ENCODE peak calls at places on chromosomes 7 and 10, in eight cellular contexts. D is progenitor cell of endocrine pancreas, S is lung, M is IMR-90, I is thoracic aorta, V is left ventricle myocardium inferior, X is tibial nerve, N is neural progenitor cell. J is an unnamed sample.

GRCh38 chr10:5814110-5815107 is 1.2 kb upstream of the GDI2 start:
- DNase-seq in D (no peak), S (no peak), M (peak), I (no peak), V (no peak), X (no peak), N (peak), J (no peak)

GRCh38 chr10:110387983-110388681 is 83.4 kb upstream of the SMNDC1 start:
- DNase-seq in D (no peak), S (no peak), M (no peak), I (no peak), V (no peak), X (no peak), N (no peak), J (no peak)

GRCh38 chr7:23020742-23021401 is 6.9 kb upstream of the HYCC1 start:
- DNase-seq in D (no peak), S (no peak), M (peak), I (peak), V (peak), X (no peak), N (no peak), J (no peak)

GRCh38 chr10:126068357-126068756 is 172.0 kb downstream of the FANK1 start:
- DNase-seq in D (no peak), S (no peak), M (no peak), I (no peak), V (no peak), X (no peak), N (no peak), J (no peak)

GRCh38 chr7:50497068-50497642 is 47.0 kb upstream of the FIGNL1 start:
- DNase-seq in D (no peak), S (no peak), M (peak), I (no peak), V (no peak), X (no peak), N (no peak), J (no peak)

GRCh38 chr7:24227068-24227467 is 56.9 kb upstream of the NPY start:
- DNase-seq in D (no peak), S (no peak), M (no peak), I (no peak), V (no peak), X (no peak), N (no peak), J (no peak)

GRCh38 chr10:16384064-16384463 is 52.7 kb upstream of the PTER start:
- DNase-seq in D (no peak), S (no peak), M (no peak), I (no peak), V (no peak), X (no peak), N (no peak), J (no peak)

GRCh38 chr7:55526770-55527169 is 45.5 kb downstream of the VOPP1 start:
- DNase-seq in D (no peak), S (no peak), M (no peak), I (no peak), V (no peak), X (no peak), N (peak), J (no peak)

GRCh38 chr10:124989526-124989925 is 47.6 kb downstream of the ZRANB1 start:
- DNase-seq in D (peak), S (peak), M (no peak), I (no peak), V (no peak), X (no peak), N (no peak), J (no peak)

GRCh38 chr10:22022257-22023051 is 18.9 kb upstream of the DNAJC1 start:
- DNase-seq in D (no peak), S (peak), M (no peak), I (no peak), V (peak), X (no peak), N (no peak), J (no peak)

GRCh38 chr7:120793213-120793936 is 64.6 kb downstream of the TSPAN12 start:
- DNase-seq in D (no peak), S (no peak), M (no peak), I (no peak), V (no peak), X (no peak), N (no peak), J (no peak)

GRCh38 chr10:68471063-68471585 is 649 bp downstream of the DNA2 start:
- DNase-seq in D (no peak), S (no peak), M (no peak), I (no peak), V (no peak), X (no peak), N (peak), J (no peak)

GRCh38 chr10:128885573-128886555 is 581.2 kb upstream of the MGMT start:
- DNase-seq in D (no peak), S (peak), M (no peak), I (no peak), V (no peak), X (no peak), N (no peak), J (no peak)
- TF ChIP-seq CTCF in D (no peak), S (no peak), M (no peak), I (no peak), V (no peak), X (no peak), N (no peak), J (no peak)

GRCh38 chr7:116591202-116592040 is 66.6 kb downstream of the CAV1 start:
- DNase-seq in D (no peak), S (no peak), M (peak), I (no peak), V (no peak), X (no peak), N (no peak), J (no peak)
- TF ChIP-seq CTCF in D (peak), S (peak), M (peak), I (peak), V (peak), X (peak), N (peak), J (peak)

DNA sequence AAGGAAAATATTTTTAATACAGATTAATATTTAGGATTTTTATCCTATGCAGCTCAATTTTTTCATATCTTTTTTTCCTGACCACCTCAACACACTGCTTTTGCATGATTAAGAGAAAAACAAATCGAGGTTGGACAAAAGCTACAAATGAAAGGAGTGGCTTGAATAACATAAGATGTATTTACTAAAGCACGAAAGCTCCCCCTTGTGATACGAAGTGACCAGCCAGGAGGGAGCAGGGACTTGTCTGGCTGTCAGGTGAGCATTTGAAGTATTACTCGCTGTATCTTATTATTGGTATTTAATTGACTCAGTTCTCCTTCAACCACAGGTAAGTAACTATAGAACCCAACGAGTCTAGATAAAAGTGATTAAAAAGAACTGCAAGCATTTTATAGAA is 265.2 kb upstream of the PHF14 start:
- DNase-seq in D (no peak), S (no peak), M (no peak), I (no peak), V (no peak), X (no peak), N (peak), J (no peak)
- TF ChIP-seq CTCF in D (peak), S (no peak), M (no peak), I (no peak), V (no peak), X (no peak), N (peak), J (peak)

DNA sequence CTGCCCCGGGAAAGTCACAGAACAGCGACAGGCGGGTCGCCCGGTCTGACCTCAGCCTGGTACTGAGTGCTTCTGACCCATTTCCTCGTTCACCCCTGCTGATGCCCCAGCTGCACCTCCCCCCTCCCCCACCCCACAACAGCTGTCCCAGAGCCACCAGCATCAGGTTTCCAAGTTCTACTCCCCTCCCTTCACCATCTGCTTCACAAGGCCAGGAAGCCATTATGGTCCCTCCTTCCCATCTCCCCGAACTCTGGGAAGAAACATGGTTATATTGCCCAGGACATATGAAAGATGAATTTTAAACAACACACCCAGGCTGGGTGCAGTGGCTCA is 301.9 kb upstream of the GALNT17 start:
- DNase-seq in D (no peak), S (no peak), M (no peak), I (no peak), V (no peak), X (no peak), N (no peak), J (no peak)
- TF ChIP-seq CTCF in D (no peak), S (no peak), M (no peak), I (no peak), V (no peak), X (no peak), N (no peak), J (no peak)

GRCh38 chr10:111967547-111967946 is 216.0 kb downstream of the GPAM start:
- DNase-seq in D (no peak), S (no peak), M (no peak), I (no peak), V (no peak), X (no peak), N (no peak), J (no peak)
- TF ChIP-seq CTCF in D (no peak), S (no peak), M (no peak), I (no peak), V (no peak), X (no peak), N (no peak), J (no peak)

GRCh38 chr7:134515569-134516468 is 11.5 kb upstream of the AKR1B10 start:
- DNase-seq in D (no peak), S (no peak), M (peak), I (no peak), V (no peak), X (no peak), N (no peak), J (no peak)

GRCh38 chr7:134514663-134515062 is 12.7 kb upstream of the AKR1B10 start:
- DNase-seq in D (peak), S (no peak), M (peak), I (no peak), V (no peak), X (no peak), N (peak), J (no peak)

GRCh38 chr7:134520130-134520529 is 7.2 kb upstream of the AKR1B10 start:
- DNase-seq in D (no peak), S (no peak), M (peak), I (no peak), V (no peak), X (no peak), N (no peak), J (no peak)
- TF ChIP-seq CTCF in D (no peak), S (no peak), M (peak), I (no peak), V (no peak), X (no peak), N (no peak), J (no peak)

GRCh38 chr7:99918959-99919813 is at the start of gene TRIM4:
- DNase-seq in D (peak), S (peak), M (peak), I (peak), V (peak), X (peak), N (no peak), J (peak)
- TF ChIP-seq CTCF in D (peak), S (no peak), M (peak), I (peak), V (peak), X (peak), N (no peak), J (no peak)

GRCh38 chr7:123802249-123802648 is 42.7 kb upstream of the HYAL4 start:
- DNase-seq in D (no peak), S (no peak), M (no peak), I (no peak), V (no peak), X (no peak), N (no peak), J (no peak)

GRCh38 chr7:123798527-123799188 is 46.3 kb upstream of the HYAL4 start:
- DNase-seq in D (no peak), S (peak), M (no peak), I (no peak), V (no peak), X (no peak), N (no peak), J (no peak)

GRCh38 chr7:123796568-123796967 is 47.8 kb upstream of the WASL start:
- DNase-seq in D (no peak), S (no peak), M (no peak), I (no peak), V (no peak), X (no peak), N (no peak), J (no peak)

GRCh38 chr7:123795917-123796316 is 47.1 kb upstream of the WASL start:
- DNase-seq in D (no peak), S (no peak), M (no peak), I (no peak), V (no peak), X (no peak), N (no peak), J (no peak)

DNA sequence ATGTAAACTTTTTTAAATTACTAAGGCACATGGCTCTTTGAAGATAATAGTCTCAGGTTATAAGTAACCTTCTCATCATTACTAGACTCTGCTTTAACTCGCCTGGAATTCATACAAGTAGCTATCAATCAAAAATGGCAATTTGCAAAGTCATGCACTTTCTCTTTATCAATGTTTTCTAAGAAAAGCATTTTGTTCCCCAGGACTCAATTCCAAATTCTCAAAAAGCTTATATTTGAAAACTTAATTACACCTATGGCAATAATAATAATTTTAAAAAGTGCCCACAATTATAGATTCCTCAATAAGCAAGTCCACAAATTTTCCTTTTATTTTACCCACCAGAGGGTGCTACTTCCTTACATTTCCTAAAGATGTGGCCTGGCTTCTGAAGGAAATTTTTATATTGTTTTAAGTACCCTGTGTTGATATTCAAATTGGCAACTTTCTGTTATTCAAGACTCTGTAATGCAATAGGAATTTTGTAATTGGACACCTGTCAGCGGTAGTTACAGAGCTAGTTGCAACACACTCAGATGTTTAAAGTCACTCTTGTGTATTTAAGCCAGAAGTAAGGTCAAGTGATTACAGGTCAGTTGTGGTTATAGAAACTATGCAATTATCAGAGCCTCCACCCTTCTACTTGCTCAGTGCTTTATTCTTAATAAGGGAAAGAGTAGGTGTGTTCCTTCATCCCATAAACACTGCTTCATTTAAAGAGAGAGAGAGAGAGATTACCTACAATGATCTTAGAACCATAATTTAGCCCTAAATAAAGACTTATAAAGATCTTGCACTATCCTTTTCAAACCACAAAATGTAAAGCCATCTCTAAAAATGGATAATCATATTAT is 47.1 kb upstream of the HYAL4 start:
- DNase-seq in D (no peak), S (peak), M (peak), I (no peak), V (no peak), X (no peak), N (peak), J (no peak)
- TF ChIP-seq CTCF in D (peak), S (peak), M (peak), I (peak), V (peak), X (peak), N (peak), J (peak)

GRCh38 chr7:40676220-40676619 is 541.4 kb downstream of the SUGCT start:
- DNase-seq in D (no peak), S (no peak), M (no peak), I (no peak), V (no peak), X (no peak), N (no peak), J (no peak)

GRCh38 chr7:40675741-40676140 is 540.9 kb downstream of the SUGCT start:
- DNase-seq in D (no peak), S (no peak), M (no peak), I (no peak), V (no peak), X (no peak), N (no peak), J (no peak)

GRCh38 chr7:40682696-40683095 is 547.9 kb downstream of the SUGCT start:
- DNase-seq in D (no peak), S (no peak), M (no peak), I (no peak), V (no peak), X (no peak), N (no peak), J (no peak)

DNA sequence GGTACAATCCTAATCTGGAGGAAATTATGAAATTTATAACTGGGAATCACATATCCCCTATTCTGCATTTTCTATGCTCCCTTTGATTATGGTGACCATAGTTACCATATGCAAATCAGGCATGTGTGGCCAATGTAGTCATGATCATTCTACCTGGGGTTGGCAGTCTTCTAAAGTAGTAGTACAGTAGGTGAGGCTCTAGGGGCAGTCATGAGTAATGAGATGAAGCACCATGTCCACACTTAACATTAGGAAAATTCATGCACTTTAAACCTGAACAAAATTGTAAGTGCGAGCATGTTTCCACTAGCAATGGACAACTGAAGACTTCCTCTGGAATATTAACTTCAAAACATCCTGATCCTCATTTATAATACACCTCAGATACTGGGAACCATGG is 545.9 kb downstream of the SUGCT start:
- DNase-seq in D (no peak), S (no peak), M (no peak), I (no peak), V (no peak), X (no peak), N (peak), J (no peak)
- TF ChIP-seq CTCF in D (peak), S (no peak), M (peak), I (peak), V (peak), X (no peak), N (peak), J (peak)

DNA sequence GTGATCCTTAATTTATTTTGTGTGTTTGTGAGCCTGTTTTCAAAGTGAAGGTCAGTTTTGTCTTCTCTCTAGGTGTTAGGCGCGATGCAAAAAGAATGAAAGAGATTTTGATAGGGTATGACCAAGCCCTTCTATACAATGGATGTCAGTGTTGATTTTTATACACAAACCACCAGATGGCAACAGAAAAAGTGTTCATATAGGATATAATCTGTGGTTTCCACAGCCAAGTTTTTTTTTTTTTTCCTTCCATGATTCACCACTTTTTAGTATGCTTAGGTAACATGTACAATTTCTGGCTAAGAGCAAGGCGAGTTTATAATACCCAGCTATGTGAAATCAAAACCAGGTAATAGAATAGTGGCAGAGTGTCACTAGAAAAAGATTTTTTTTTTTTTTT is 8.1 kb downstream of the SDK1 start:
- DNase-seq in D (no peak), S (no peak), M (peak), I (no peak), V (no peak), X (no peak), N (no peak), J (no peak)
- TF ChIP-seq CTCF in D (no peak), S (no peak), M (no peak), I (no peak), V (no peak), X (no peak), N (no peak), J (no peak)